ENCODE peak calls at places on chromosomes 6 and 20, in five cellular contexts. M is body of pancreas, S is GM10248, R is foreskin keratinocyte, J is PC-9. X is an unnamed sample.

GRCh38 chr6:111601875-111602274 is 3.8 kb downstream of the TRAF3IP2 start:
- DNase-seq in M (peak), S (no peak), R (no peak), J (no peak), X (no peak)

GRCh38 chr20:61757678-61758555 is 307.8 kb downstream of the TAF4 start:
- DNase-seq in M (no peak), S (no peak), R (peak), J (peak), X (no peak)

GRCh38 chr6:80438728-80439127 is 332.3 kb downstream of the BCKDHB start:
- DNase-seq in M (no peak), S (no peak), R (peak), J (peak), X (no peak)

GRCh38 chr6:132715204-132715603 is 1.3 kb upstream of the VNN1 start:
- DNase-seq in M (peak), S (no peak), R (peak), J (no peak), X (peak)

GRCh38 chr6:125962900-125963497 is 6.4 kb downstream of the HINT3 start:
- DNase-seq in M (no peak), S (no peak), R (no peak), J (peak), X (no peak)

GRCh38 chr6:79632580-79632979 is 1.5 kb downstream of the SH3BGRL2 start:
- DNase-seq in M (no peak), S (no peak), R (no peak), J (no peak), X (peak)

GRCh38 chr6:11076540-11076939 is 17.1 kb upstream of the SMIM13 start:
- DNase-seq in M (no peak), S (no peak), R (peak), J (no peak), X (no peak)

GRCh38 chr20:57666106-57666833 is 43.5 kb downstream of the PMEPA1 start:
- DNase-seq in M (no peak), S (no peak), R (no peak), J (no peak), X (no peak)

GRCh38 chr20:64239449-64240242 is 15.9 kb upstream of the PCMTD2 start:
- DNase-seq in M (no peak), S (no peak), R (no peak), J (no peak), X (no peak)

GRCh38 chr6:14313220-14313619 is 195.6 kb downstream of the CD83 start:
- DNase-seq in M (no peak), S (peak), R (no peak), J (no peak), X (no peak)

GRCh38 chr6:133099573-133099972 is 141.6 kb upstream of the EYA4 start:
- DNase-seq in M (no peak), S (no peak), R (peak), J (peak), X (no peak)

GRCh38 chr20:364905-365794 is 15.4 kb upstream of the TRIB3 start:
- DNase-seq in M (no peak), S (no peak), R (peak), J (peak), X (peak)

GRCh38 chr6:118651282-118652050 is at the start of gene CEP85L:
- DNase-seq in M (peak), S (peak), R (peak), J (peak), X (peak)

GRCh38 chr20:18851556-18852098 is 38.0 kb downstream of the SCP2D1 start:
- DNase-seq in M (no peak), S (no peak), R (peak), J (no peak), X (no peak)

GRCh38 chr6:73860303-73860702 is 164.3 kb downstream of the CD109 start:
- DNase-seq in M (no peak), S (no peak), R (no peak), J (no peak), X (no peak)
- TF ChIP-seq CTCF in M (no peak), S (no peak), R (no peak), J (no peak), X (no peak)

GRCh38 chr6:548091-548490 is 108.8 kb downstream of the HUS1B start:
- DNase-seq in M (no peak), S (no peak), R (no peak), J (no peak), X (no peak)

GRCh38 chr6:548517-548916 is 108.4 kb downstream of the HUS1B start:
- DNase-seq in M (no peak), S (no peak), R (no peak), J (no peak), X (no peak)

GRCh38 chr6:551829-552350 is 105.0 kb downstream of the HUS1B start:
- DNase-seq in M (no peak), S (no peak), R (no peak), J (no peak), X (no peak)

GRCh38 chr6:549901-550300 is 107.0 kb downstream of the HUS1B start:
- DNase-seq in M (no peak), S (no peak), R (no peak), J (no peak), X (no peak)

GRCh38 chr6:551405-551804 is 105.5 kb downstream of the HUS1B start:
- DNase-seq in M (no peak), S (peak), R (peak), J (no peak), X (no peak)
- TF ChIP-seq CTCF in M (no peak), S (peak), R (peak), J (no peak), X (no peak)

GRCh38 chr6:34237722-34238506 is 1.2 kb downstream of the HMGA1 start:
- DNase-seq in M (peak), S (peak), R (no peak), J (no peak), X (peak)
- TF ChIP-seq CTCF in M (peak), S (peak), R (peak), J (no peak), X (no peak)

GRCh38 chr20:62887147-62887859 is 25.7 kb upstream of the TCFL5 start:
- DNase-seq in M (peak), S (no peak), R (peak), J (no peak), X (peak)
- TF ChIP-seq CTCF in M (no peak), S (no peak), R (peak), J (no peak), X (no peak)

GRCh38 chr20:33515569-33516216 is 25.8 kb downstream of the CBFA2T2 start:
- DNase-seq in M (no peak), S (no peak), R (no peak), J (no peak), X (no peak)
- TF ChIP-seq CTCF in M (no peak), S (no peak), R (peak), J (peak), X (no peak)

DNA sequence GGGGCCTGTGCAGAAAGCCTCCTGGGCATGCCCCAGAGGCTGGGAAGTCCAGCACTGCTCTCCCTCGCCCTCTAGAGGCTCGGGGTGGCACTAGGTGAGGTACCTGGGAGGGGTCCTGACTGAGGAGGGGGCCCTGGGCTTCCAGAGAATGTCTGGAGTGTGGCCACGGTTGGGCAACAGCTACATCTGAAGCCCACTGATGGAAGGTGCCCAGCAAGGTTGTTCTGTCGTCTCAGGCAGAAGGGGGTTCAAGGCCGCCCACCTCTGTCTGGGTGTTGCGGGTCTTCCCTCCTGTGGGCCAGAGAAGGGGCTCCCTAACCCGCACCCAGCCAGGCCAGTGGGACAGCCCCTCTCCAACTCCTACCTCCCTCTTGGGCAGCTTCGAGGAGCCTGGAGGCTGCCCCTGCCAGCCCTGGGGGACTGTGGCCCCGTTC is 11.4 kb upstream of the VEGFA start:
- DNase-seq in M (no peak), S (peak), R (no peak), J (no peak), X (no peak)
- TF ChIP-seq CTCF in M (peak), S (peak), R (peak), J (peak), X (peak)

GRCh38 chr20:13008761-13009681 is at the start of gene SPTLC3:
- DNase-seq in M (peak), S (no peak), R (peak), J (peak), X (peak)
- TF ChIP-seq CTCF in M (peak), S (no peak), R (peak), J (no peak), X (no peak)

GRCh38 chr6:64984947-64985346 is 722.1 kb downstream of the EYS start:
- DNase-seq in M (no peak), S (no peak), R (no peak), J (no peak), X (no peak)

GRCh38 chr6:64983108-64983507 is 723.9 kb downstream of the EYS start:
- DNase-seq in M (no peak), S (no peak), R (no peak), J (no peak), X (no peak)

GRCh38 chr6:64988148-64988547 is 718.9 kb downstream of the EYS start:
- DNase-seq in M (no peak), S (no peak), R (peak), J (no peak), X (no peak)

GRCh38 chr6:64990652-64991304 is 716.2 kb downstream of the EYS start:
- DNase-seq in M (no peak), S (no peak), R (no peak), J (no peak), X (no peak)

DNA sequence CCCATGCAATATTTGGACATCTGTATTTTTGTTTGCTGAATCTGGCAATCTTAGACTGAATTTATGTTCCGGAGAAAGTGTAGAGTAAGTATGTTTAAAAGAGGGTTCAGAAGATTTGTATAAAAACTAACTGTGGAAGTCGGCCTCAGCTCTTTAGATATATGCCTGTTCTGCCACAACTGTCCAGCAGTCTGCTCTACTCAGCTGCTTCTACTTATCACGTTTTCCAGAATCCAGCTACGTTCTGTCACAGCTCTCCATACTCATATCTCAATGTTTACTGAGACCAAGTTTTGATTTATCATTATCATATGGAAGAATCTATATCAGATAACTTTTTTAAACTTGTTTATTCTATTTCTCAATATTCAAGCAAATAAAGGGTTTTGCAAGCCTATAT is 721.3 kb downstream of the EYS start:
- DNase-seq in M (no peak), S (no peak), R (no peak), J (no peak), X (no peak)
- TF ChIP-seq CTCF in M (peak), S (no peak), R (no peak), J (no peak), X (no peak)

GRCh38 chr20:34008477-34008876 is 14.8 kb downstream of the RALY start:
- DNase-seq in M (no peak), S (no peak), R (no peak), J (no peak), X (no peak)

GRCh38 chr20:34004790-34005457 is 11.2 kb downstream of the RALY start:
- DNase-seq in M (no peak), S (no peak), R (no peak), J (no peak), X (no peak)

GRCh38 chr20:34001378-34001777 is 7.7 kb downstream of the RALY start:
- DNase-seq in M (no peak), S (no peak), R (no peak), J (no peak), X (no peak)

GRCh38 chr20:33999025-33999629 is 5.4 kb downstream of the RALY start:
- DNase-seq in M (no peak), S (no peak), R (no peak), J (no peak), X (no peak)

GRCh38 chr20:34004227-34004626 is 10.5 kb downstream of the RALY start:
- DNase-seq in M (no peak), S (no peak), R (no peak), J (no peak), X (no peak)
- TF ChIP-seq CTCF in M (no peak), S (no peak), R (no peak), J (no peak), X (no peak)